ENCODE peak calls at places on chromosomes 4 and X, in five cellular contexts. One of them, this sample, is unnamed. For H3K36me3, the result is how much of the 10 kb centered on the place peaks cover.

GRCh38 chr4:15779336-15779735 is 1.2 kb downstream of the CD38 start:
- DNase-seq in OCI-LY7: no peak
- DNase-seq in astrocyte: peak
- DNase-seq in GM06990: no peak
- DNase-seq in breast epithelium: no peak
- DNase-seq in this sample: no peak

GRCh38 chr4:146175541-146176453 is at the start of gene LSM6:
- DNase-seq in astrocyte: peak
- DNase-seq in GM06990: peak
- DNase-seq in breast epithelium: peak
- DNase-seq in OCI-LY7: peak
- DNase-seq in this sample: peak

GRCh38 chrX:23503835-23504539 is 163.3 kb upstream of the PRDX4 start:
- DNase-seq in OCI-LY7: no peak
- DNase-seq in breast epithelium: peak
- DNase-seq in GM06990: no peak
- DNase-seq in astrocyte: peak
- DNase-seq in this sample: peak

GRCh38 chr4:102316585-102316984 is 28.7 kb downstream of the SLC39A8 start:
- DNase-seq in breast epithelium: no peak
- DNase-seq in OCI-LY7: peak
- DNase-seq in astrocyte: no peak
- DNase-seq in GM06990: no peak
- DNase-seq in this sample: no peak

GRCh38 chr4:45350438-45350837 is 624.1 kb upstream of the GNPDA2 start:
- DNase-seq in GM06990: no peak
- DNase-seq in breast epithelium: no peak
- DNase-seq in OCI-LY7: no peak
- DNase-seq in astrocyte: peak
- DNase-seq in this sample: no peak

GRCh38 chr4:54062392-54062791 is 2.0 kb downstream of the CHIC2 start:
- DNase-seq in breast epithelium: no peak
- DNase-seq in GM06990: no peak
- DNase-seq in astrocyte: no peak
- DNase-seq in OCI-LY7: no peak
- DNase-seq in this sample: no peak

GRCh38 chrX:65607070-65607742 is 60.2 kb upstream of the MSN start:
- DNase-seq in OCI-LY7: no peak
- DNase-seq in astrocyte: peak
- DNase-seq in breast epithelium: no peak
- DNase-seq in GM06990: no peak
- DNase-seq in this sample: no peak

GRCh38 chrX:2521927-2522386 is 21.2 kb upstream of the DHRSX start:
- DNase-seq in astrocyte: no peak
- DNase-seq in OCI-LY7: no peak
- DNase-seq in breast epithelium: no peak
- DNase-seq in GM06990: peak
- DNase-seq in this sample: no peak

GRCh38 chr4:83785906-83786305 is 250.0 kb downstream of the GPAT3 start:
- DNase-seq in GM06990: no peak
- DNase-seq in astrocyte: no peak
- DNase-seq in OCI-LY7: no peak
- DNase-seq in breast epithelium: no peak
- DNase-seq in this sample: no peak

GRCh38 chr4:145333786-145334185 is 147.9 kb upstream of the SMAD1 start:
- DNase-seq in breast epithelium: peak
- DNase-seq in GM06990: no peak
- DNase-seq in astrocyte: no peak
- DNase-seq in OCI-LY7: no peak
- DNase-seq in this sample: no peak

GRCh38 chr4:24440765-24441164 is 143.6 kb downstream of the DHX15 start:
- DNase-seq in astrocyte: no peak
- DNase-seq in breast epithelium: no peak
- DNase-seq in GM06990: no peak
- DNase-seq in OCI-LY7: no peak
- DNase-seq in this sample: no peak

GRCh38 chr4:43251760-43252317 is 359.3 kb downstream of the GRXCR1 start:
- DNase-seq in OCI-LY7: no peak
- DNase-seq in breast epithelium: no peak
- DNase-seq in astrocyte: peak
- DNase-seq in GM06990: no peak
- DNase-seq in this sample: no peak

GRCh38 chrX:40012039-40012799 is 85.5 kb downstream of the BCOR start:
- DNase-seq in astrocyte: peak
- DNase-seq in GM06990: no peak
- DNase-seq in OCI-LY7: no peak
- DNase-seq in breast epithelium: no peak
- DNase-seq in this sample: peak

GRCh38 chr4:8230033-8230432 is 30.9 kb downstream of the SH3TC1 start:
- DNase-seq in breast epithelium: no peak
- DNase-seq in astrocyte: no peak
- DNase-seq in OCI-LY7: no peak
- DNase-seq in GM06990: no peak
- DNase-seq in this sample: no peak

GRCh38 chr4:88320780-88321373 is 36.5 kb upstream of the PPM1K start:
- DNase-seq in astrocyte: peak
- DNase-seq in OCI-LY7: peak
- DNase-seq in GM06990: peak
- DNase-seq in breast epithelium: no peak
- DNase-seq in this sample: peak

GRCh38 chr4:3835527-3836040 is 69.4 kb downstream of the ADRA2C start:
- DNase-seq in breast epithelium: no peak
- DNase-seq in OCI-LY7: no peak
- DNase-seq in astrocyte: no peak
- DNase-seq in GM06990: no peak
- DNase-seq in this sample: no peak

GRCh38 chr4:67680568-67681222 is 20.3 kb downstream of the UBA6 start:
- DNase-seq in OCI-LY7: no peak
- DNase-seq in astrocyte: peak
- DNase-seq in GM06990: no peak
- DNase-seq in breast epithelium: no peak
- DNase-seq in this sample: no peak

GRCh38 chr4:53591372-53591892 is at the start of gene LNX1:
- DNase-seq in GM06990: no peak
- DNase-seq in OCI-LY7: no peak
- DNase-seq in astrocyte: no peak
- DNase-seq in breast epithelium: peak
- DNase-seq in this sample: peak

GRCh38 chrX:155857561-155857960 is 23.6 kb upstream of the VAMP7 start:
- DNase-seq in GM06990: no peak
- DNase-seq in OCI-LY7: peak
- DNase-seq in astrocyte: no peak
- DNase-seq in breast epithelium: no peak
- DNase-seq in this sample: no peak

GRCh38 chr4:180449395-180449956 is 1793.7 kb upstream of the TENM3 start:
- DNase-seq in GM06990: no peak
- DNase-seq in OCI-LY7: peak
- DNase-seq in breast epithelium: no peak
- DNase-seq in astrocyte: peak
- DNase-seq in this sample: no peak

GRCh38 chr4:4519296-4519898 is 22.5 kb downstream of the STX18 start:
- DNase-seq in GM06990: no peak
- DNase-seq in breast epithelium: no peak
- DNase-seq in OCI-LY7: no peak
- DNase-seq in astrocyte: no peak
- DNase-seq in this sample: no peak

GRCh38 chrX:108186811-108187210 is 95.2 kb downstream of the ATG4A start:
- DNase-seq in astrocyte: peak
- DNase-seq in GM06990: no peak
- DNase-seq in OCI-LY7: no peak
- DNase-seq in breast epithelium: no peak
- DNase-seq in this sample: no peak

GRCh38 chrX:153700967-153701366 is 13.2 kb downstream of the SLC6A8 start:
- DNase-seq in OCI-LY7: no peak
- DNase-seq in breast epithelium: no peak
- DNase-seq in astrocyte: no peak
- DNase-seq in GM06990: no peak
- DNase-seq in this sample: no peak

GRCh38 chrX:139025822-139026221 is 314.3 kb upstream of the FGF13 start:
- DNase-seq in GM06990: no peak
- DNase-seq in breast epithelium: no peak
- DNase-seq in OCI-LY7: no peak
- DNase-seq in astrocyte: no peak
- DNase-seq in this sample: no peak

GRCh38 chrX:10014462-10015373 is 47.6 kb downstream of the CLDN34 start:
- DNase-seq in GM06990: peak
- DNase-seq in astrocyte: peak
- DNase-seq in breast epithelium: peak
- DNase-seq in OCI-LY7: peak
- DNase-seq in this sample: peak

GRCh38 chrX:94961730-94962129 is 1287.7 kb downstream of the FAM133A start:
- DNase-seq in breast epithelium: no peak
- DNase-seq in GM06990: no peak
- DNase-seq in astrocyte: no peak
- DNase-seq in OCI-LY7: no peak
- DNase-seq in this sample: no peak

GRCh38 chrX:96703816-96704215 is 19.2 kb downstream of the DIAPH2 start:
- DNase-seq in GM06990: no peak
- DNase-seq in OCI-LY7: no peak
- DNase-seq in astrocyte: no peak
- DNase-seq in breast epithelium: no peak
- DNase-seq in this sample: no peak

GRCh38 chr4:137125011-137125410 is 407.3 kb downstream of the PCDH18 start:
- DNase-seq in astrocyte: peak
- DNase-seq in breast epithelium: no peak
- DNase-seq in GM06990: no peak
- DNase-seq in OCI-LY7: no peak
- DNase-seq in this sample: no peak

DNA sequence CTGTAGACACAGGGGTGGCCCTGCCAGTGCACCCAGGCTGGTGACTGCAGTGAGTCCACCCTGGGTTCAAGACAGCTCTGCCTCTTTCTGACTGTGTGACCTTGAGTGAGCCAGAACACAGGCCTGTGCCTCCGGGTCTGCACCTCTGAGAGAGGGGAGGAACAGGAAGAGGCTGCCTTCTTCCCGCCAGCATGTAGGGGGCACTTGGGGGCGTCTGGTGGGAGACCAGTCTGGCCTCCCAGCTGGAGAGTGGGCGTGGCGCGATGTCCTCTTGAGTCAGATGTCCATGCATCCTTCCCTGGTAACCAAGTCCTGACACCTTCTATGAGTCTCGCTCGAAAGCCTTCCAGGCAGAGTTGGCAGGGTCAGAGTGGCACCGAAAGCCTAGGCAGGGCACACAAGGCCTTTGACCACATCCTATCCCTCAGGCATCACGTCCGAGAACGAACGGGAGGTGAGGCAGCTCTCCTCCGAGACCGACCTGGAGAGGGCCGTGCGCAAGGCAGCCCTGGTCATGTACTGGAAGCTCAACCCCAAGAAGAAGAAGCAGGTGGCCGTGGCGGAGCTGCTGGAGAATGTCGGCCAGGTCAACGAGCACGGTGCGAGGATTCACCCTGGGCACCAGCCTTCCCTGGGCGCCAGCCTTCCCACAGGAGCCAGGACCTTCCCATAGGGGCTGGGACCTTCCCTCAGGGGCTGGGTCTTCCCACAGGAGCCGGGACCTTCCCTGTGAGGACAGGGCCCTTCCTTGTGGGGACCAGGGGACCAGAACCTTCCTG is 21.3 kb downstream of the WFS1 start:
- DNase-seq in GM06990: no peak
- DNase-seq in astrocyte: no peak
- DNase-seq in breast epithelium: no peak
- DNase-seq in OCI-LY7: no peak
- DNase-seq in this sample: no peak
- H3K36me3 ChIP-seq in GM06990: under half
- H3K36me3 ChIP-seq in astrocyte: under half
- H3K36me3 ChIP-seq in breast epithelium: under half
- H3K36me3 ChIP-seq in OCI-LY7: under half
- H3K36me3 ChIP-seq in this sample: half or more

GRCh38 chr4:113711883-113712662 is 49.5 kb downstream of the CAMK2D start:
- DNase-seq in astrocyte: peak
- DNase-seq in breast epithelium: no peak
- DNase-seq in OCI-LY7: no peak
- DNase-seq in GM06990: no peak
- DNase-seq in this sample: no peak
- H3K36me3 ChIP-seq in astrocyte: under half
- H3K36me3 ChIP-seq in breast epithelium: under half
- H3K36me3 ChIP-seq in OCI-LY7: half or more
- H3K36me3 ChIP-seq in GM06990: under half
- H3K36me3 ChIP-seq in this sample: under half

DNA sequence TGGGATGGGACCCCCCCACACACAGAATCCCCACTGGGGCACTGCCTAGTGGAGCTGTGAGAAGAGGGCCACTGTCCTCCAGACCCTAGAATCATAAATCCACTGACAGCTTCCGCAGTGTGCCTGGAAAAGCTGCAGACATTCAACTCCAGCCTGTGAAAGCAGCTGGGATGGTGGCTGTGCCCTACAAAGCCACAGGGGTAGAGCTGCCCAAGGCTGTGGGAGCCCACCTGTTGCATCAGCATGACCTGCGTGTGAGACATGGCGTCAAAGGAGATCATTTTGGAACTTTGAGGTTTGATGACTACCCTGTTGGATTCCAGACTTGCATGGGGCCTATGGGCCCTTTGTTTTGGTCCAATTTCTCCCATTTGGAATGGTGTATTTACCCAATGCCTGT is 22.3 kb downstream of the AIMP1 start:
- DNase-seq in OCI-LY7: no peak
- DNase-seq in GM06990: no peak
- DNase-seq in breast epithelium: no peak
- DNase-seq in astrocyte: no peak
- DNase-seq in this sample: no peak
- H3K36me3 ChIP-seq in OCI-LY7: half or more
- H3K36me3 ChIP-seq in GM06990: under half
- H3K36me3 ChIP-seq in breast epithelium: under half
- H3K36me3 ChIP-seq in astrocyte: under half
- H3K36me3 ChIP-seq in this sample: half or more

GRCh38 chr4:89836897-89837384 is at the start of gene SNCA:
- DNase-seq in GM06990: peak
- DNase-seq in astrocyte: peak
- DNase-seq in OCI-LY7: no peak
- DNase-seq in breast epithelium: peak
- DNase-seq in this sample: peak

GRCh38 chr4:89837385-89837995 is 529 bp upstream of the SNCA start:
- DNase-seq in astrocyte: peak
- DNase-seq in breast epithelium: no peak
- DNase-seq in GM06990: peak
- DNase-seq in OCI-LY7: no peak
- DNase-seq in this sample: no peak

GRCh38 chr4:89839558-89839957 is 2.6 kb upstream of the SNCA start:
- DNase-seq in astrocyte: no peak
- DNase-seq in GM06990: no peak
- DNase-seq in breast epithelium: no peak
- DNase-seq in OCI-LY7: no peak
- DNase-seq in this sample: no peak

GRCh38 chr4:89836031-89836777 is 757 bp downstream of the SNCA start:
- DNase-seq in breast epithelium: no peak
- DNase-seq in astrocyte: no peak
- DNase-seq in OCI-LY7: no peak
- DNase-seq in GM06990: no peak
- DNase-seq in this sample: no peak

DNA sequence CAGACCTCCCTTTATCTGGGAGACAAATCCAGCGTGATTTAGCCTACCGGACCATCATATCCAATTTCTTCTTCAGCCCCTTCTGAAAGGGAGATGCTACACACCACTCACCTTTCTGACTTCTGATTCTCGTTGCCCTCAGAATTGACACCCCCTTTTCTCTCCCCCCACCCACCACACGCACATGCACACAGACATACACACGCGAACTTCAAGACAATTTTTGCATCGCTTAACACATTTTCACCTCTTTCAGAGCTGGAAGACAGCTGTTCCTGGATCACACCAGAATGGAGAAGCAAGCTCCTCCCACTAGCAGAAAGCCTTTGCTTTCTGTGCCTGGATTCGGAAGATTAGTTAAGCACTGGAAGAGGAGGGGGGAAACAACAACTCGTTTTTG is 1.0 kb upstream of the SNCA start:
- DNase-seq in GM06990: no peak
- DNase-seq in astrocyte: no peak
- DNase-seq in OCI-LY7: no peak
- DNase-seq in breast epithelium: no peak
- DNase-seq in this sample: no peak
- H3K36me3 ChIP-seq in GM06990: under half
- H3K36me3 ChIP-seq in astrocyte: under half
- H3K36me3 ChIP-seq in OCI-LY7: under half
- H3K36me3 ChIP-seq in breast epithelium: under half
- H3K36me3 ChIP-seq in this sample: under half

This sample was measured in stomach.